ENCODE peak calls at places on chromosomes 6 and 20, in ten cellular contexts. W is heart right ventricle, V is H7, J is breast epithelium, O is mammary epithelial cell, Q is GM23248, S is lung, F is Peyer's patch, M is stomach, C is fibroblast of lung. L is an unnamed sample. For H3K36me3, the result is how much of the 10 kb centered on the place peaks cover.

GRCh38 chr6:111759836-111760785 is 113.1 kb downstream of the FYN start:
- DNase-seq in W (no peak), V (no peak), J (no peak), O (no peak), Q (peak), S (no peak), F (no peak), M (no peak), C (peak), L (no peak)

GRCh38 chr20:10200329-10200728 is 18.3 kb upstream of the SNAP25 start:
- DNase-seq in W (no peak), V (no peak), J (no peak), O (no peak), Q (no peak), S (no peak), F (no peak), M (no peak), C (peak), L (no peak)

GRCh38 chr6:96657344-96657743 is 94.4 kb downstream of the FHL5 start:
- DNase-seq in W (no peak), V (no peak), J (no peak), O (no peak), Q (no peak), S (no peak), F (no peak), M (no peak), C (no peak), L (no peak)

GRCh38 chr6:41786451-41787218 is 859 bp upstream of the TOMM6 start:
- DNase-seq in W (peak), V (peak), J (peak), O (peak), Q (peak), S (peak), F (peak), M (peak), C (peak), L (peak)

GRCh38 chr6:66772785-66773184 is 1065.8 kb upstream of the EYS start:
- DNase-seq in W (no peak), V (no peak), J (no peak), O (no peak), Q (no peak), S (no peak), F (no peak), M (no peak), C (peak), L (no peak)

GRCh38 chr6:148925701-148926100 is 178.9 kb downstream of the UST start:
- DNase-seq in W (no peak), V (no peak), J (no peak), O (no peak), Q (no peak), S (no peak), F (no peak), M (no peak), C (peak), L (no peak)

GRCh38 chr6:10315631-10316145 is 99.2 kb downstream of the TFAP2A start:
- DNase-seq in W (no peak), V (no peak), J (no peak), O (no peak), Q (no peak), S (no peak), F (no peak), M (no peak), C (peak), L (no peak)

GRCh38 chr6:157877573-157878011 is 54.5 kb downstream of the SNX9 start:
- DNase-seq in W (no peak), V (no peak), J (no peak), O (no peak), Q (peak), S (no peak), F (no peak), M (no peak), C (no peak), L (no peak)

GRCh38 chr6:139708342-139709199 is 334.1 kb upstream of the CITED2 start:
- DNase-seq in W (no peak), V (no peak), J (no peak), O (peak), Q (peak), S (no peak), F (no peak), M (no peak), C (peak), L (peak)

GRCh38 chr20:6735913-6736845 is 31.3 kb upstream of the BMP2 start:
- DNase-seq in W (peak), V (no peak), J (no peak), O (no peak), Q (no peak), S (no peak), F (peak), M (peak), C (peak), L (no peak)

GRCh38 chr20:44731657-44732056 is 14.0 kb upstream of the KCNK15 start:
- DNase-seq in W (peak), V (no peak), J (no peak), O (no peak), Q (no peak), S (no peak), F (no peak), M (peak), C (no peak), L (no peak)
- H3K36me3 ChIP-seq in W (under half), V (under half), J (under half), O (under half), Q (under half), S (under half), F (under half), M (under half), C (under half), L (under half)

GRCh38 chr6:150183105-150183504 is 40.3 kb downstream of the PPP1R14C start:
- DNase-seq in W (no peak), V (no peak), J (no peak), O (no peak), Q (peak), S (no peak), F (no peak), M (no peak), C (no peak), L (no peak)
- H3K4me3 ChIP-seq in W (no peak), V (no peak), J (no peak), O (no peak), Q (no peak), S (no peak), F (no peak), M (no peak), C (no peak), L (no peak)

GRCh38 chr6:36504982-36505381 is 42.3 kb downstream of the STK38 start:
- DNase-seq in W (no peak), V (no peak), J (no peak), O (peak), Q (peak), S (no peak), F (no peak), M (no peak), C (peak), L (no peak)
- H3K36me3 ChIP-seq in W (under half), V (under half), J (under half), O (under half), Q (under half), S (under half), F (under half), M (under half), C (under half), L (under half)

GRCh38 chr6:82131441-82131840 is 116.1 kb downstream of the IBTK start:
- DNase-seq in W (no peak), V (no peak), J (no peak), O (no peak), Q (no peak), S (no peak), F (no peak), M (no peak), C (no peak), L (no peak)

GRCh38 chr6:82129814-82130213 is 117.7 kb downstream of the IBTK start:
- DNase-seq in W (no peak), V (no peak), J (no peak), O (no peak), Q (no peak), S (no peak), F (no peak), M (no peak), C (no peak), L (no peak)
- H3K4me3 ChIP-seq in W (no peak), V (no peak), J (no peak), O (no peak), Q (no peak), S (no peak), F (no peak), M (no peak), C (no peak), L (no peak)

GRCh38 chr6:89734526-89734925 is 85.1 kb downstream of the MDN1 start:
- DNase-seq in W (no peak), V (no peak), J (no peak), O (peak), Q (peak), S (no peak), F (no peak), M (no peak), C (peak), L (no peak)

GRCh38 chr6:89727501-89727900 is 89.0 kb upstream of the LYRM2 start:
- DNase-seq in W (no peak), V (no peak), J (no peak), O (no peak), Q (no peak), S (no peak), F (no peak), M (no peak), C (no peak), L (no peak)

GRCh38 chr6:89736887-89737286 is 82.7 kb downstream of the MDN1 start:
- DNase-seq in W (no peak), V (no peak), J (no peak), O (no peak), Q (no peak), S (no peak), F (no peak), M (no peak), C (no peak), L (no peak)

GRCh38 chr6:89729818-89730217 is 89.8 kb downstream of the MDN1 start:
- DNase-seq in W (no peak), V (no peak), J (no peak), O (no peak), Q (no peak), S (no peak), F (no peak), M (no peak), C (no peak), L (no peak)

GRCh38 chr6:89731924-89732568 is 87.5 kb downstream of the MDN1 start:
- DNase-seq in W (no peak), V (no peak), J (no peak), O (no peak), Q (no peak), S (no peak), F (no peak), M (no peak), C (no peak), L (no peak)
- H3K36me3 ChIP-seq in W (under half), V (under half), J (under half), O (under half), Q (under half), S (under half), F (under half), M (under half), C (under half), L (under half)

GRCh38 chr6:53492860-53493634 is 51.9 kb downstream of the GCLC start:
- DNase-seq in W (no peak), V (peak), J (no peak), O (peak), Q (peak), S (no peak), F (no peak), M (no peak), C (peak), L (no peak)
- H3K4me3 ChIP-seq in W (peak), V (no peak), J (no peak), O (peak), Q (peak), S (no peak), F (no peak), M (no peak), C (peak), L (no peak)

GRCh38 chr20:31677553-31678260 is 40.0 kb downstream of the COX4I2 start:
- DNase-seq in W (no peak), V (no peak), J (no peak), O (no peak), Q (no peak), S (no peak), F (no peak), M (no peak), C (no peak), L (no peak)

GRCh38 chr20:31678389-31679356 is 41.0 kb downstream of the COX4I2 start:
- DNase-seq in W (no peak), V (no peak), J (no peak), O (peak), Q (no peak), S (no peak), F (no peak), M (peak), C (peak), L (no peak)

GRCh38 chr20:31680286-31681127 is 42.2 kb downstream of the BCL2L1 start:
- DNase-seq in W (no peak), V (no peak), J (no peak), O (no peak), Q (no peak), S (no peak), F (no peak), M (no peak), C (no peak), L (no peak)

GRCh38 chr20:31681128-31681727 is 41.4 kb downstream of the BCL2L1 start:
- DNase-seq in W (no peak), V (no peak), J (no peak), O (no peak), Q (no peak), S (no peak), F (no peak), M (no peak), C (no peak), L (no peak)

DNA sequence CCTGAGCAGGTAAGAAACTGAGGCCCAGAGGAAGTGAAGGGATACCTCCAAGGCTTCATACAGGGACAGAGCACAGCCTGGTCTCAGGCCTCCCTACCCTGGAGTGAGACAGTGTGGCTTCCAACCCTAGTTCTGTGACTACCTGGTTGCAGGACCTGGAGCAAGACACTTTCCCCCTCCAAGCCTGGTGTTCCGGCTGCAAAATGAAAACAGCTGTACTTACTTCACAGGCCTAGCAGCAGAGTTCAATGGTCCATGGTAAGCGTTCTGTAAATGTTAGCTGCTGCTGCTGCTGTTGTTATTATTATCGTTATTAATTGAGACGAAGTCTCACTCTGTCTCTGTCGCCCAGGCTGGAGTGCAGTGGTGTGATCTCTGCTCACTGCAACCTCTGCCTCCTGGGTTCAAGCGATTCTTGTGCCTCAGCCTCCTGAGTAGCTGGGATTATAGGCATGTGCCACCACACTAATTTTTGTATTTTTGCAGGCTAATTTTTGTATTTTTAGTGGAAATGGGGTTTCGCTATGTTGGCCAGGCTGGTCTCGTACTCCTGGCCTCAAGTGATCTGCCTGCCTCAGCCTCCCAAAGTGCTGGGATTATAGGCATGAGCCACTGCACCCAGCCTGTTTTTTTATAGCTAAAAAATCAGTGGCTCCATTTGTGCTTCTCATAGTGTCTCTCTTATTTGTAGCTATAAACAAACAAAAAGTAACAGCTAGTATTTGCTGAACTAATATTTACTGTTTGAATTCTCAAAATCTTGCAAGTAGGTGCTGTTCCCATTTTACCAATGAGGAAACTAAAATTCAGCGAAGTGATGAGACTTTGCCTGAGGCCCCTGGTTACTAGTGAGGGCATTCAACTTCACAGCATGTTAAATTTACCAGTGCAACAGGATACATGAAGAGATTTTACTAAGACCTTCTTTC is 41.9 kb downstream of the COX4I2 start:
- DNase-seq in W (no peak), V (no peak), J (no peak), O (no peak), Q (no peak), S (no peak), F (no peak), M (no peak), C (no peak), L (no peak)
- H3K36me3 ChIP-seq in W (under half), V (under half), J (under half), O (under half), Q (under half), S (under half), F (under half), M (under half), C (under half), L (under half)